ENCODE peak calls at places on chromosome X, in nine cellular contexts. T, B, G, M, H, U, P, X and Z are unnamed samples.

GRCh38 chrX:49754238-49754857 is 58.6 kb upstream of the PAGE1 start:
- DNase-seq in T (peak; percentile 31), B (no peak), G (no peak), M (peak; percentile 4), H (no peak), U (peak; percentile 28), P (peak; percentile 56), X (peak; percentile 18), Z (peak; percentile 64)

GRCh38 chrX:130704053-130705038 is 198.7 kb downstream of the ENOX2 start:
- DNase-seq in T (no peak), B (no peak), G (no peak), M (no peak), H (no peak), U (peak; percentile 69), P (no peak), X (no peak), Z (no peak)

GRCh38 chrX:68989865-68990606 is 161.2 kb downstream of the EFNB1 start:
- DNase-seq in T (peak; percentile 50), B (no peak), G (no peak), M (no peak), H (no peak), U (peak; percentile 82), P (no peak), X (peak; percentile 43), Z (no peak)

GRCh38 chrX:57932266-57932665 is 22.0 kb upstream of the ZXDA start:
- DNase-seq in T (no peak), B (no peak), G (no peak), M (no peak), H (no peak), U (no peak), P (no peak), X (no peak), Z (no peak)

GRCh38 chrX:104913348-104913747 is 307.1 kb downstream of the TEX13A start:
- DNase-seq in T (no peak), B (no peak), G (no peak), M (no peak), H (no peak), U (no peak), P (peak; percentile 5), X (no peak), Z (no peak)

GRCh38 chrX:43822015-43822414 is 60.2 kb downstream of the MAOB start:
- DNase-seq in T (no peak), B (no peak), G (no peak), M (no peak), H (no peak), U (peak; percentile 33), P (no peak), X (no peak), Z (no peak)

GRCh38 chrX:72479324-72480274 is 93.0 kb downstream of the HDAC8 start:
- DNase-seq in T (no peak), B (no peak), G (no peak), M (no peak), H (no peak), U (no peak), P (no peak), X (no peak), Z (no peak)

GRCh38 chrX:124534530-124534929 is 188.2 kb downstream of the SH2D1A start:
- DNase-seq in T (no peak), B (no peak), G (no peak), M (no peak), H (no peak), U (no peak), P (no peak), X (no peak), Z (no peak)

DNA sequence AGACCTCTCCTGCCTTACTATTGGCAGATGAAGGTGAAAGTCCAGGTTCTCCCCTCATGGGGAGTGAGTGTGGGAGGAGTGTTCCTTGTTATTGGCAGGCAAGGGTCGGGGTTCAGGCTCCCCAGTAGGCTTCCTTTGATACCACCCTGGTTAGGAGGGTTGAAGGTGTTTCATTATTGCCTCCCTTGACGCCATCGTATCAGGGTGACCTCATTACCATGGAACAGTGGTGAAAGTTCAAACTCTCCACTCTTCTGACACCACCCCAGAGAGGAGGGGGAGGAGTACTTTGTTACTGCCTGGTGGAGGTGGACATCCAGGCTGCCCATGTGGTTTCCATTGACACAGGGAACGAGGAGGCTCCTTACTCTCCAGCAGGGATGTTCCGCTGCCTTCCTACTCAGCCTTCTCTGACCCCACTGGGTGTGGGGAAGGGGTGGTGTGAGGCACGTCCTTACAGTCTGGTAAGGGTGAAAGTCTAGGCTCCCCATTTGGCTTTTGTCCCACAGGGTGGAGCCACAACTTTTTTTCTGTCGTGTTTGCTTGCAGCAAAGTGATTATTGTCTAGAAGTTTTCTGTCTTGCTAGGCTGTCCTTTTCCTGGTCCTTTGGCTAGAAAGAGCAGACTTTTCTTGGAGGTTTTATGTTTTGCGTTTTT is 37.2 kb upstream of the USP9X start:
- DNase-seq in T (no peak), B (no peak), G (peak; percentile 48), M (no peak), H (no peak), U (no peak), P (peak; percentile 33), X (no peak), Z (no peak)
- TF ChIP-seq POLR2A in T (no peak), B (no peak), G (no peak), M (no peak), H (no peak), U (no peak), P (peak; percentile 62), X (no peak), Z (no peak)

DNA sequence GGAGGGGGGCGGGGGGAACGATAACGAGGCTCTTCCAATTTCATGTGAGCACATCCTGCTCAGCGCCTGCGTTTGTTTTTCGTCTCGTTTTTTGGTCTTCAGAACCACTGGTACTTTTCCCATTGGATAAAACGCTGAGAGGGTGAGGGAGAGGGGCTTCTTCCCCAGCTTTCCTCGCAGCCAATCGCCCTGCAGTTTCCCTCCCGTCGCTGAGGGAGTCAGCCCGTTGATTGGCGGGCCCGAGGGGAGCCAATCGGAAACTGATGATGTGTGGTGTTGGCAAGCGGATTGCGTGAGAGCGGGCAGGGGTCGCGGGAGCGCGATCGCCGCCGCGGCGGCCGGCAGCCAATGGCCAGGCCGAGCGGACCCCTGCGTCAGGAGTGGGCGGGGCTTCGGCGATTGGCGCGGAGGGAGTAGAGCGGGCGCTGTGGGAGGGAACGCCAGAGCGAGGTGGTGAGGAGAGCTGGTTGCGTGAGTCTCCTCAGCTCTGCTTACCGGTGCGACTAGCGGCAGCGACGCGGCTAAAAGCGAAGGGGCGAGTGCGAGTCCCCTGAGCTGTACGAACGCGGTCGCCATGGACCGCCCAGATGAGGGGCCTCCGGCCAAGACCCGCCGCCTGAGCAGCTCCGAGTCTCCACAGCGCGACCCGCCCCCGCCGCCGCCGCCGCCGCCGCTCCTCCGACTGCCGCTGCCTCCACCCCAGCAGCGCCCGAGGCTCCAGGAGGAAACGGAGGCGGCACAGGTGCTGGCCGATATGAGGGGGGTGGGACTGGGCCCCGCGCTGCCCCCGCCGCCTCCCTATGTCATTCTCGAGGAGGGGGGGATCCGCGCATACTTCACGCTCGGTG is at the start of gene TSPYL2:
- DNase-seq in T (peak; percentile 94), B (peak; percentile 87), G (peak; percentile 98), M (peak; percentile 95), H (peak; percentile 96), U (peak; percentile 96), P (peak; percentile 78), X (peak; percentile 94), Z (peak; percentile 98)
- TF ChIP-seq POLR2A in T (peak; percentile 97), B (peak; percentile 99), G (no peak), M (peak; percentile 99), H (peak; percentile 72), U (peak; percentile 99), P (peak; percentile 85), X (peak; percentile 98), Z (peak; percentile 97)

GRCh38 chrX:23776363-23776762 is 6.6 kb upstream of the SAT1 start:
- DNase-seq in T (no peak), B (no peak), G (no peak), M (no peak), H (no peak), U (no peak), P (no peak), X (no peak), Z (no peak)

GRCh38 chrX:23779025-23779424 is 3.9 kb upstream of the SAT1 start:
- DNase-seq in T (no peak), B (no peak), G (no peak), M (peak; percentile 63), H (no peak), U (peak; percentile 85), P (no peak), X (no peak), Z (no peak)

GRCh38 chrX:23770142-23770541 is 12.8 kb upstream of the SAT1 start:
- DNase-seq in T (no peak), B (no peak), G (no peak), M (no peak), H (no peak), U (no peak), P (no peak), X (no peak), Z (no peak)

DNA sequence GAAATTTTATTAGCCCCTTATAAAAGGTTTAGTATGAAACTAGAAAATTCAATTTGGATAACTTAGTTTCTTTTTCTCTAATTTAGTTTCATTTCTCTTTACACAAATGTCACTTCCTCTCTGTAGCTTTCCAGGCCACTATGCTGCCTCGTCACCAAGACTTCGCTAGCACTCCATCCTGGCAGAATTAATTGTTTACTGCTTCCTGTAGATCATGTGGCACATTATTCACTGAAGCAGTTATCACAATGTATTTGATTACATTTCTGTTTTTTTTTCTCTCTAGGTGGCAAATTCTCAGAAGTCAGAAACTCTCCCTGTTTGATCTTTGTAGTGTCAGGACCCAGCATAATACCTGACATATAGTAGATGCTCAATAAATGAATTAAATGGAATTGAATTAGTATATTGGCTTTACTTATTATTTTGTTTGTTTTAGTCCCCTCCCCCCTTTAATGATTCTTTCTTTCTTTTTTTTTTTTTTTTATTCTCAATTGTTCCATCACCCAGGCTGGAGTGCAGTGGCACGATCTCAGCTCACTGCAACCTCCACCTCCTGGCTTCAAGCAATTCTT is 9.3 kb upstream of the SAT1 start:
- DNase-seq in T (no peak), B (no peak), G (no peak), M (no peak), H (no peak), U (no peak), P (no peak), X (no peak), Z (no peak)
- TF ChIP-seq POLR2A in T (no peak), B (no peak), G (no peak), M (no peak), H (no peak), U (no peak), P (no peak), X (no peak), Z (no peak)

GRCh38 chrX:64205735-64206491 is 405 bp upstream of the AMER1 start:
- DNase-seq in T (peak; percentile 93), B (peak; percentile 81), G (peak; percentile 98), M (peak; percentile 83), H (peak; percentile 95), U (peak; percentile 87), P (peak; percentile 92), X (peak; percentile 93), Z (peak; percentile 97)
- TF ChIP-seq POLR2A in T (peak; percentile 52), B (peak; percentile 77), G (no peak), M (peak; percentile 84), H (no peak), U (peak; percentile 58), P (peak; percentile 71), X (peak; percentile 58), Z (peak; percentile 71)

GRCh38 chrX:55715847-55716246 is 1.7 kb upstream of the RRAGB start:
- DNase-seq in T (no peak), B (no peak), G (no peak), M (no peak), H (peak; percentile 74), U (no peak), P (peak; percentile 7), X (no peak), Z (no peak)
- TF ChIP-seq POLR2A in T (no peak), B (no peak), G (no peak), M (no peak), H (no peak), U (no peak), P (no peak), X (no peak), Z (no peak)